ENCODE peak calls at places on chromosomes 13 and 19, in ten cellular contexts. F is SJSA1; R is AG04450; A is iPS DF 6.9; N is caudate nucleus; J is CD8-positive, alpha-beta memory T cell; L is A673; K is stomach; G is CD4-positive, alpha-beta memory T cell; Q is tibial artery. T is an unnamed sample.

GRCh38 chr19:1243768-1244692 is 2.5 kb downstream of the ATP5F1D start:
- DNase-seq in F (peak; percentile 73), R (no peak), A (no peak), N (peak; percentile 73), J (peak; percentile 82), L (peak; percentile 94), K (peak; percentile 91), G (peak; percentile 85), Q (peak; percentile 86), T (no peak)

GRCh38 chr19:4068058-4068966 is 1.6 kb upstream of the ZBTB7A start:
- DNase-seq in F (no peak), R (no peak), A (no peak), N (no peak), J (no peak), L (no peak), K (no peak), G (no peak), Q (no peak), T (no peak)

GRCh38 chr13:48110132-48110868 is 15.4 kb upstream of the MED4 start:
- DNase-seq in F (no peak), R (no peak), A (no peak), N (no peak), J (no peak), L (no peak), K (no peak), G (no peak), Q (no peak), T (no peak)

GRCh38 chr13:26973281-26973680 is 198.3 kb downstream of the USP12 start:
- DNase-seq in F (no peak), R (no peak), A (no peak), N (no peak), J (no peak), L (no peak), K (no peak), G (no peak), Q (no peak), T (no peak)

GRCh38 chr19:4369888-4370260 is 26.5 kb downstream of the MPND start:
- DNase-seq in F (no peak), R (no peak), A (no peak), N (no peak), J (peak; percentile 60), L (peak; percentile 48), K (peak; percentile 80), G (peak; percentile 70), Q (no peak), T (no peak)

GRCh38 chr13:42820450-42820849 is 39.1 kb downstream of the FAM216B start:
- DNase-seq in F (no peak), R (no peak), A (no peak), N (no peak), J (no peak), L (no peak), K (no peak), G (no peak), Q (no peak), T (no peak)

GRCh38 chr13:64538711-64539110 is 2691.4 kb downstream of the PCDH9 start:
- DNase-seq in F (no peak), R (no peak), A (no peak), N (no peak), J (no peak), L (no peak), K (no peak), G (no peak), Q (no peak), T (no peak)

GRCh38 chr19:2167896-2168618 is 4.3 kb downstream of the DOT1L start:
- DNase-seq in F (peak; percentile 41), R (no peak), A (no peak), N (peak; percentile 23), J (no peak), L (no peak), K (peak; percentile 40), G (no peak), Q (peak; percentile 83), T (no peak)

GRCh38 chr13:50125306-50125555 is 110.0 kb downstream of the KCNRG start:
- DNase-seq in F (no peak), R (no peak), A (no peak), N (no peak), J (no peak), L (no peak), K (no peak), G (no peak), Q (no peak), T (no peak)

GRCh38 chr13:52695856-52696255 is 43.2 kb downstream of the SUGT1 start:
- DNase-seq in F (no peak), R (peak; percentile 4), A (no peak), N (no peak), J (no peak), L (no peak), K (no peak), G (no peak), Q (no peak), T (no peak)

GRCh38 chr19:9487016-9487415 is 11.4 kb downstream of the ZNF560 start:
- DNase-seq in F (no peak), R (no peak), A (no peak), N (no peak), J (no peak), L (no peak), K (no peak), G (no peak), Q (no peak), T (no peak)

GRCh38 chr19:21158523-21159135 is 16.8 kb downstream of the ZNF431 start:
- DNase-seq in F (no peak), R (peak; percentile 4), A (no peak), N (no peak), J (no peak), L (no peak), K (no peak), G (no peak), Q (no peak), T (no peak)

GRCh38 chr13:79874396-79875360 is 393.7 kb downstream of the NDFIP2 start:
- DNase-seq in F (no peak), R (no peak), A (no peak), N (no peak), J (no peak), L (peak; percentile 20), K (no peak), G (no peak), Q (no peak), T (no peak)

GRCh38 chr13:35994131-35994966 is 136.8 kb downstream of the DCLK1 start:
- DNase-seq in F (no peak), R (no peak), A (no peak), N (no peak), J (no peak), L (peak; percentile 86), K (no peak), G (no peak), Q (peak; percentile 51), T (no peak)
- H3K27ac ChIP-seq in F (no peak overlapping the region), R (no peak overlapping the region), A (no peak overlapping the region), N (no peak overlapping the region), J (no peak overlapping the region), L (peak overlapping the region; percentile 50), K (no peak overlapping the region), G (no peak overlapping the region), Q (peak overlapping the region; percentile 48), T (peak overlapping the region; percentile 29)

DNA sequence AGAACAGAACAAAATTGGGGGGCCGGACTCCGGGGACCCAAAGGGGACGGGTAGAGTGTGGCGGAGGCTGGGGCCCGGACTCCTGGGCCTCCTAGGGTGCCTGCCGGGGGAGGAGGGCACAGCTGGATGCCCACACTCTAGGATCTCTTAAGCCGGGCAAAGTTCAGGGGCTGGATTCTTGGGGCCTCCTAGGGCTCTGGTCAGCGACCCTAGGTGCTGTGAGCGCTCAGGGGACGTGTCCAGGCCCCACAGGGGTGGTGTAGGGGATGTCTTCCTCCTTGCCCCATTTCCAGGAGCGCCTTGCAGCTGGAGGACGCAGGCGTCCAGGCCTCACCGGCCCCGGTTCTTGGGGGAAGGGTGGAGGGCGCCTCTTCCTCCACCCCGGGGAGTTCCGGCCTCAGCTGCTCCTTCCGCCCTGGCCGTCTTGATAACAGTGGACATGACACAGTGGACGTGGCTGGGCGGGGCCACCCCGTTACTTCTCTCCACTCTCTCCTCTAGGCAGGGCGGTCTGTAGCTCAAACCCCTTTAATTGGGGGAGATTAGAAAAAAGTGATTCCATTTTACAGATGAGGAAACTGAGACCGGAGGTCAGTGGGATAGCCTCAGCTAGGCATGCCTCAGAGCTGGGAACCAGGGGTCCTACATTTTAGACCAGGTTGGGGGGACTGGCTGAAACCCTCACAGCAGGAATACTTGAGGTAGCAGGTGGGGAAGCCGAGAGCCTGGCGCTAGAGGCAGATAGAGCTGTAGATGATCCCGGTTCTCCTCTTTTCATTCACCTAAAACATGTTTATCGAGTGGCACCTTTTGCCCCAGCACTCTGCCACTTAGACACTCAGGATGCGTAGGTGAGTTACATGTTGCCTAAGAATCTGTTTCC is 705 bp downstream of the STXBP2 start:
- DNase-seq in F (no peak), R (no peak), A (no peak), N (no peak), J (no peak), L (no peak), K (peak; percentile 73), G (no peak), Q (no peak), T (no peak)
- H3K27ac ChIP-seq in F (no peak overlapping the region), R (no peak overlapping the region), A (no peak overlapping the region), N (no peak overlapping the region), J (peak overlapping the region; percentile 88), L (peak overlapping the region; percentile 67), K (peak overlapping the region; percentile 90), G (peak overlapping the region; percentile 77), Q (no peak overlapping the region), T (no peak overlapping the region)

GRCh38 chr19:14528419-14529253 is 758 bp upstream of the TECR start:
- DNase-seq in F (no peak), R (no peak), A (no peak), N (no peak), J (no peak), L (no peak), K (no peak), G (no peak), Q (no peak), T (no peak)
- H3K27ac ChIP-seq in F (peak overlapping the region; percentile 40), R (peak overlapping the region; percentile 21), A (no peak overlapping the region), N (peak overlapping the region; percentile 97), J (peak overlapping the region; percentile 91), L (peak overlapping the region; percentile 15), K (peak overlapping the region; percentile 94), G (peak overlapping the region; percentile 88), Q (peak overlapping the region; percentile 79), T (peak overlapping the region; percentile 4)

GRCh38 chr13:114122591-114123211 is 9.7 kb downstream of the RASA3 start:
- DNase-seq in F (no peak), R (no peak), A (no peak), N (peak; percentile 22), J (no peak), L (no peak), K (no peak), G (no peak), Q (no peak), T (no peak)
- H3K27ac ChIP-seq in F (no peak overlapping the region), R (no peak overlapping the region), A (no peak overlapping the region), N (no peak overlapping the region), J (no peak overlapping the region), L (no peak overlapping the region), K (peak overlapping the region; percentile 69), G (no peak overlapping the region), Q (no peak overlapping the region), T (no peak overlapping the region)

GRCh38 chr19:5717215-5717614 is 2.7 kb downstream of the LONP1 start:
- DNase-seq in F (no peak), R (no peak), A (no peak), N (no peak), J (no peak), L (no peak), K (no peak), G (no peak), Q (no peak), T (no peak)
- H3K27ac ChIP-seq in F (no peak overlapping the region), R (peak overlapping the region; percentile 98), A (no peak overlapping the region), N (no peak overlapping the region), J (peak overlapping the region; percentile 91), L (peak overlapping the region; percentile 98), K (no peak overlapping the region), G (no peak overlapping the region), Q (no peak overlapping the region), T (peak overlapping the region; percentile 51)

T was measured in SK-N-MC.